ENCODE peak calls at places on chromosomes 2 and 18, in five cellular contexts. D is stimulated activated CD4-positive, alpha-beta T cell treated with anti-CD3 and anti-CD28 coated beads, Interleukin-15, amount 100 ng/mL, for 1 hour; C is hypothalamus; N is T47D; I is neural progenitor cell. F is an unnamed sample.

GRCh38 chr18:35042389-35043066 is 1.3 kb downstream of the MAPRE2 start:
- DNase-seq in C (no peak), N (no peak), D (no peak), I (no peak), F (no peak)

GRCh38 chr2:95274291-95275150 is at the start of gene PROM2:
- DNase-seq in N (peak), I (no peak), D (no peak), C (no peak), F (no peak)

GRCh38 chr18:27749189-27749588 is 427.7 kb downstream of the CDH2 start:
- DNase-seq in N (no peak), I (peak), C (no peak), D (no peak), F (no peak)

GRCh38 chr2:180006781-180007579 is at the start of gene CWC22:
- DNase-seq in N (peak), C (peak), D (peak), I (peak), F (peak)

GRCh38 chr2:4937550-4937949 is 754.6 kb upstream of the SOX11 start:
- DNase-seq in C (no peak), N (no peak), I (peak), D (no peak), F (no peak)

GRCh38 chr2:155100261-155100660 is 401.8 kb downstream of the KCNJ3 start:
- DNase-seq in I (no peak), D (no peak), C (no peak), N (no peak), F (no peak)

GRCh38 chr2:239220363-239220762 is 180.5 kb downstream of the HDAC4 start:
- DNase-seq in C (no peak), N (no peak), I (no peak), D (no peak), F (no peak)

GRCh38 chr2:16908671-16909070 is 243.0 kb upstream of the CYRIA start:
- DNase-seq in I (no peak), D (no peak), N (no peak), C (no peak), F (no peak)

GRCh38 chr2:198321522-198322088 is 517.2 kb downstream of the PLCL1 start:
- DNase-seq in C (no peak), N (no peak), D (no peak), I (no peak), F (no peak)

GRCh38 chr18:47247036-47247832 is 4.2 kb downstream of the SKOR2 start:
- DNase-seq in C (no peak), I (peak), D (no peak), N (no peak), F (no peak)

GRCh38 chr18:3610818-3611217 is 160.8 kb downstream of the TGIF1 start:
- DNase-seq in I (no peak), C (no peak), D (no peak), N (no peak), F (no peak)

GRCh38 chr2:206217743-206218520 is 56.5 kb upstream of the ZDBF2 start:
- DNase-seq in C (no peak), D (no peak), N (no peak), I (peak), F (no peak)

GRCh38 chr2:47069628-47070154 is 85.4 kb downstream of the STPG4 start:
- DNase-seq in C (no peak), I (peak), D (no peak), N (peak), F (no peak)

GRCh38 chr2:226985227-226985946 is 149.5 kb downstream of the RHBDD1 start:
- DNase-seq in C (peak), D (no peak), I (peak), N (peak), F (peak)

GRCh38 chr2:3769766-3770165 is 66.4 kb downstream of the DCDC2C start:
- DNase-seq in D (no peak), N (no peak), I (no peak), C (no peak), F (no peak)

GRCh38 chr18:79588636-79589481 is 90.7 kb upstream of the CTDP1 start:
- DNase-seq in N (no peak), D (no peak), C (peak), I (peak), F (peak)

GRCh38 chr2:241811952-241812729 is 3.1 kb downstream of the NEU4 start:
- DNase-seq in I (no peak), D (no peak), N (no peak), C (no peak), F (no peak)

F was measured in testis.